ENCODE peak calls at places on chromosomes 4 and X, in eight cellular contexts. L, Y, K, X, A, C, Q and T are unnamed samples.

GRCh38 chrX:21412029-21412428 is 37.8 kb downstream of the CNKSR2 start:
- DNase-seq in A (no peak), Q (no peak), K (no peak), C (no peak), X (no peak), Y (peak), L (no peak), T (no peak)

GRCh38 chrX:41723821-41724220 is at the start of gene GPR82:
- DNase-seq in L (no peak), C (no peak), X (no peak), Y (no peak), K (no peak), Q (no peak), A (no peak), T (peak)

GRCh38 chrX:153621949-153622598 is 23.1 kb upstream of the CCNQ start:
- DNase-seq in A (no peak), X (no peak), K (no peak), Q (no peak), L (no peak), C (no peak), Y (no peak), T (no peak)

GRCh38 chr4:5722328-5722727 is 11.3 kb downstream of the EVC start:
- DNase-seq in Y (peak), L (no peak), Q (no peak), C (no peak), A (no peak), K (peak), X (no peak), T (no peak)

GRCh38 chr4:113537183-113537977 is 224.2 kb downstream of the CAMK2D start:
- DNase-seq in L (no peak), Q (no peak), C (no peak), A (no peak), Y (no peak), K (no peak), X (no peak), T (no peak)

GRCh38 chrX:15384304-15384703 is at the start of gene VEGFD:
- DNase-seq in Y (peak), K (peak), C (no peak), Q (peak), X (no peak), L (no peak), A (no peak), T (no peak)

GRCh38 chrX:109818921-109819320 is 85.9 kb upstream of the ACSL4 start:
- DNase-seq in X (no peak), C (no peak), Y (peak), L (no peak), A (no peak), Q (no peak), K (no peak), T (no peak)

GRCh38 chr4:150215601-150216000 is 137.4 kb downstream of the DCLK2 start:
- DNase-seq in L (no peak), Y (no peak), X (no peak), C (no peak), K (peak), A (no peak), Q (no peak), T (no peak)

GRCh38 chrX:115232933-115233496 is 881 bp downstream of the LRCH2 start:
- DNase-seq in L (no peak), K (no peak), C (no peak), X (no peak), A (no peak), Q (no peak), Y (no peak), T (no peak)

GRCh38 chr4:101081695-101082369 is 265.5 kb downstream of the PPP3CA start:
- DNase-seq in X (no peak), K (no peak), Q (no peak), A (no peak), Y (no peak), C (no peak), L (no peak), T (no peak)

GRCh38 chrX:115017455-115017854 is at the start of gene IL13RA2:
- DNase-seq in Y (no peak), L (no peak), Q (no peak), K (no peak), X (no peak), A (no peak), C (no peak), T (no peak)

GRCh38 chr4:79917246-79917645 is 155.8 kb downstream of the ANTXR2 start:
- DNase-seq in A (peak), K (peak), Y (peak), X (no peak), C (peak), L (peak), Q (no peak), T (peak)

GRCh38 chr4:32147446-32148064 is 1427.4 kb downstream of the PCDH7 start:
- DNase-seq in Q (no peak), Y (no peak), L (no peak), A (no peak), C (no peak), X (no peak), K (no peak), T (no peak)

GRCh38 chr4:55553442-55553841 is 6.7 kb upstream of the CLOCK start:
- DNase-seq in Y (peak), Q (no peak), A (no peak), C (peak), X (no peak), L (peak), K (peak), T (no peak)

GRCh38 chr4:123613586-123614344 is 217.2 kb downstream of the SPRY1 start:
- DNase-seq in A (no peak), Y (no peak), X (no peak), Q (no peak), K (peak), L (no peak), C (no peak), T (no peak)

GRCh38 chrX:150574824-150575409 is 6.5 kb downstream of the MTM1 start:
- DNase-seq in C (peak), L (no peak), Y (no peak), K (peak), X (no peak), A (no peak), Q (no peak), T (peak)

GRCh38 chrX:115226929-115227328 is 7.0 kb downstream of the LRCH2 start:
- DNase-seq in C (no peak), K (peak), A (no peak), Y (no peak), X (no peak), L (no peak), Q (no peak), T (peak)

GRCh38 chr4:109872950-109873656 is 25.2 kb downstream of the LRIT3 start:
- DNase-seq in Y (no peak), L (no peak), K (no peak), X (no peak), C (no peak), Q (no peak), A (no peak), T (no peak)

GRCh38 chrX:63934791-63935190 is 149.8 kb upstream of the ARHGEF9 start:
- DNase-seq in K (no peak), L (no peak), C (no peak), A (no peak), Q (no peak), Y (no peak), X (no peak), T (no peak)